ENCODE peak calls at places on chromosomes 3 and 15, in four cellular contexts. O is nucleus accumbens; N is AG20443; Y is stimulated activated CD4-positive, alpha-beta T cell treated with anti-CD3 and anti-CD28 coated beads, Interleukin-1b, Interleukin-23, amount 100 ng/mL, for 24 hours. X is an unnamed sample.

GRCh38 chr3:71511446-71511845 is 72.1 kb downstream of the FOXP1 start:
- DNase-seq in O (no peak), N (no peak), Y (no peak), X (no peak)

GRCh38 chr3:125150525-125151436 is 61.8 kb downstream of the SLC12A8 start:
- DNase-seq in O (no peak), N (no peak), Y (peak), X (no peak)

GRCh38 chr3:105960381-105960780 is 91.6 kb upstream of the CBLB start:
- DNase-seq in O (no peak), N (no peak), Y (no peak), X (no peak)

GRCh38 chr3:49641921-49642707 is 32.0 kb upstream of the APEH start:
- DNase-seq in O (no peak), N (no peak), Y (no peak), X (no peak)

GRCh38 chr3:106624154-106624553 is 753.1 kb upstream of the CCDC54 start:
- DNase-seq in O (no peak), N (no peak), Y (no peak), X (no peak)

GRCh38 chr3:129112308-129113052 is 9.1 kb downstream of the RAB43 start:
- DNase-seq in O (no peak), N (peak), Y (no peak), X (no peak)

GRCh38 chr15:82852906-82853635 is 43.6 kb downstream of the WHAMM start:
- DNase-seq in O (no peak), N (no peak), Y (no peak), X (no peak)

GRCh38 chr3:147216143-147216673 is 190.1 kb downstream of the ZIC4 start:
- DNase-seq in O (no peak), N (no peak), Y (no peak), X (no peak)

GRCh38 chr15:101675015-101675414 is 22.8 kb upstream of the TM2D3 start:
- DNase-seq in O (no peak), N (peak), Y (no peak), X (peak)

GRCh38 chr3:169458323-169458722 is 205.2 kb downstream of the MECOM start:
- DNase-seq in O (no peak), N (no peak), Y (no peak), X (no peak)

GRCh38 chr3:149462653-149463052 is 11.8 kb upstream of the TM4SF4 start:
- DNase-seq in O (no peak), N (peak), Y (no peak), X (no peak)

GRCh38 chr3:82475306-82475705 is 713.9 kb upstream of the GBE1 start:
- DNase-seq in O (no peak), N (no peak), Y (no peak), X (no peak)